ENCODE peak calls at places on chromosomes 7 and 10, in eight cellular contexts. One of them, this sample, is unnamed.

GRCh38 chr7:158973440-158973839 is 117.1 kb downstream of the DYNC2I1 start:
- DNase-seq in IMR-90: no peak
- DNase-seq in EL: peak; percentile 8
- DNase-seq in AG20443: no peak
- DNase-seq in kidney tubule cell: peak; percentile 81
- DNase-seq in GOT3: no peak
- DNase-seq in HFFc6: no peak
- DNase-seq in brain microvascular endothelial cell: no peak
- DNase-seq in this sample: no peak

GRCh38 chr7:151808296-151809155 is 68.4 kb downstream of the PRKAG2 start:
- DNase-seq in IMR-90: no peak
- DNase-seq in EL: peak; percentile 57
- DNase-seq in AG20443: peak; percentile 51
- DNase-seq in kidney tubule cell: peak; percentile 87
- DNase-seq in GOT3: no peak
- DNase-seq in HFFc6: no peak
- DNase-seq in brain microvascular endothelial cell: no peak
- DNase-seq in this sample: no peak

GRCh38 chr10:98312816-98313215 is 44.8 kb upstream of the LOXL4 start:
- DNase-seq in IMR-90: no peak
- DNase-seq in EL: no peak
- DNase-seq in AG20443: no peak
- DNase-seq in kidney tubule cell: no peak
- DNase-seq in GOT3: no peak
- DNase-seq in HFFc6: no peak
- DNase-seq in brain microvascular endothelial cell: no peak
- DNase-seq in this sample: no peak

GRCh38 chr7:148825338-148825737 is 58.8 kb downstream of the EZH2 start:
- DNase-seq in IMR-90: no peak
- DNase-seq in EL: no peak
- DNase-seq in AG20443: no peak
- DNase-seq in kidney tubule cell: no peak
- DNase-seq in GOT3: no peak
- DNase-seq in HFFc6: no peak
- DNase-seq in brain microvascular endothelial cell: no peak
- DNase-seq in this sample: no peak

GRCh38 chr10:132685121-132685891 is 100.6 kb downstream of the NKX6-2 start:
- DNase-seq in IMR-90: peak; percentile 58
- DNase-seq in EL: peak; percentile 27
- DNase-seq in AG20443: no peak
- DNase-seq in kidney tubule cell: peak; percentile 73
- DNase-seq in GOT3: no peak
- DNase-seq in HFFc6: no peak
- DNase-seq in brain microvascular endothelial cell: peak; percentile 73
- DNase-seq in this sample: peak; percentile 52

GRCh38 chr7:149598721-149599308 is 101.2 kb upstream of the ZNF746 start:
- DNase-seq in IMR-90: peak; percentile 38
- DNase-seq in EL: peak; percentile 28
- DNase-seq in AG20443: peak; percentile 66
- DNase-seq in kidney tubule cell: peak; percentile 57
- DNase-seq in GOT3: no peak
- DNase-seq in HFFc6: peak; percentile 40
- DNase-seq in brain microvascular endothelial cell: peak; percentile 31
- DNase-seq in this sample: no peak

GRCh38 chr10:84537447-84537931 is 209.1 kb downstream of the CCSER2 start:
- DNase-seq in IMR-90: peak; percentile 59
- DNase-seq in EL: peak; percentile 67
- DNase-seq in AG20443: peak; percentile 84
- DNase-seq in kidney tubule cell: peak; percentile 72
- DNase-seq in GOT3: no peak
- DNase-seq in HFFc6: peak; percentile 50
- DNase-seq in brain microvascular endothelial cell: peak; percentile 56
- DNase-seq in this sample: no peak

GRCh38 chr10:21494221-21495001 is 31.1 kb downstream of the SKIDA1 start:
- DNase-seq in IMR-90: no peak
- DNase-seq in EL: peak; percentile 57
- DNase-seq in AG20443: peak; percentile 65
- DNase-seq in kidney tubule cell: peak; percentile 41
- DNase-seq in GOT3: no peak
- DNase-seq in HFFc6: no peak
- DNase-seq in brain microvascular endothelial cell: no peak
- DNase-seq in this sample: no peak

GRCh38 chr7:604038-604883 is 84.6 kb upstream of the PDGFA start:
- DNase-seq in IMR-90: peak; percentile 54
- DNase-seq in EL: peak; percentile 79
- DNase-seq in AG20443: no peak
- DNase-seq in kidney tubule cell: no peak
- DNase-seq in GOT3: no peak
- DNase-seq in HFFc6: no peak
- DNase-seq in brain microvascular endothelial cell: peak; percentile 92
- DNase-seq in this sample: peak; percentile 64

GRCh38 chr7:72321081-72321480 is 91.1 kb downstream of the CALN1 start:
- DNase-seq in IMR-90: no peak
- DNase-seq in EL: no peak
- DNase-seq in AG20443: no peak
- DNase-seq in kidney tubule cell: no peak
- DNase-seq in GOT3: no peak
- DNase-seq in HFFc6: no peak
- DNase-seq in brain microvascular endothelial cell: no peak
- DNase-seq in this sample: no peak

GRCh38 chr7:36128448-36129047 is 24.5 kb upstream of the EEPD1 start:
- DNase-seq in IMR-90: peak; percentile 91
- DNase-seq in EL: peak; percentile 91
- DNase-seq in AG20443: peak; percentile 88
- DNase-seq in kidney tubule cell: peak; percentile 89
- DNase-seq in GOT3: peak; percentile 62
- DNase-seq in HFFc6: peak; percentile 86
- DNase-seq in brain microvascular endothelial cell: peak; percentile 91
- DNase-seq in this sample: peak; percentile 81

GRCh38 chr10:75014516-75015230 is 96.8 kb upstream of the SAMD8 start:
- DNase-seq in IMR-90: no peak
- DNase-seq in EL: no peak
- DNase-seq in AG20443: no peak
- DNase-seq in kidney tubule cell: no peak
- DNase-seq in GOT3: no peak
- DNase-seq in HFFc6: no peak
- DNase-seq in brain microvascular endothelial cell: no peak
- DNase-seq in this sample: no peak

GRCh38 chr10:83262434-83262833 is 876.9 kb upstream of the GHITM start:
- DNase-seq in IMR-90: no peak
- DNase-seq in EL: no peak
- DNase-seq in AG20443: no peak
- DNase-seq in kidney tubule cell: no peak
- DNase-seq in GOT3: no peak
- DNase-seq in HFFc6: no peak
- DNase-seq in brain microvascular endothelial cell: no peak
- DNase-seq in this sample: no peak

GRCh38 chr7:338295-339061 is 48.5 kb downstream of the FOXL3 start:
- DNase-seq in IMR-90: no peak
- DNase-seq in EL: no peak
- DNase-seq in AG20443: no peak
- DNase-seq in kidney tubule cell: no peak
- DNase-seq in GOT3: no peak
- DNase-seq in HFFc6: no peak
- DNase-seq in brain microvascular endothelial cell: no peak
- DNase-seq in this sample: no peak

GRCh38 chr10:119658274-119658673 is 7.1 kb downstream of the BAG3 start:
- DNase-seq in IMR-90: peak; percentile 94
- DNase-seq in EL: peak; percentile 96
- DNase-seq in AG20443: peak; percentile 93
- DNase-seq in kidney tubule cell: peak; percentile 93
- DNase-seq in GOT3: peak; percentile 51
- DNase-seq in HFFc6: peak; percentile 94
- DNase-seq in brain microvascular endothelial cell: peak; percentile 94
- DNase-seq in this sample: peak; percentile 74

GRCh38 chr10:71079761-71080380 is 132.5 kb upstream of the UNC5B start:
- DNase-seq in IMR-90: no peak
- DNase-seq in EL: no peak
- DNase-seq in AG20443: no peak
- DNase-seq in kidney tubule cell: no peak
- DNase-seq in GOT3: no peak
- DNase-seq in HFFc6: no peak
- DNase-seq in brain microvascular endothelial cell: no peak
- DNase-seq in this sample: no peak

GRCh38 chr7:16063691-16064090 is 357.6 kb downstream of the CRPPA start:
- DNase-seq in IMR-90: no peak
- DNase-seq in EL: peak; percentile 26
- DNase-seq in AG20443: peak; percentile 17
- DNase-seq in kidney tubule cell: no peak
- DNase-seq in GOT3: no peak
- DNase-seq in HFFc6: no peak
- DNase-seq in brain microvascular endothelial cell: no peak
- DNase-seq in this sample: no peak

GRCh38 chr7:46157931-46158330 is 236.9 kb upstream of the IGFBP3 start:
- DNase-seq in IMR-90: no peak
- DNase-seq in EL: no peak
- DNase-seq in AG20443: no peak
- DNase-seq in kidney tubule cell: no peak
- DNase-seq in GOT3: no peak
- DNase-seq in HFFc6: no peak
- DNase-seq in brain microvascular endothelial cell: no peak
- DNase-seq in this sample: no peak

GRCh38 chr7:155205368-155206285 is 92.1 kb upstream of the INSIG1 start:
- DNase-seq in IMR-90: peak; percentile 99
- DNase-seq in EL: peak; percentile 98
- DNase-seq in AG20443: peak; percentile 96
- DNase-seq in kidney tubule cell: peak; percentile 100
- DNase-seq in GOT3: peak; percentile 84
- DNase-seq in HFFc6: peak; percentile 98
- DNase-seq in brain microvascular endothelial cell: peak; percentile 99
- DNase-seq in this sample: peak; percentile 54

GRCh38 chr10:132447446-132448247 is 50.6 kb downstream of the PWWP2B start:
- DNase-seq in IMR-90: peak; percentile 71
- DNase-seq in EL: peak; percentile 89
- DNase-seq in AG20443: peak; percentile 68
- DNase-seq in kidney tubule cell: peak; percentile 86
- DNase-seq in GOT3: no peak
- DNase-seq in HFFc6: peak; percentile 57
- DNase-seq in brain microvascular endothelial cell: peak; percentile 76
- DNase-seq in this sample: peak; percentile 79

GRCh38 chr7:157397751-157398691 is 61.2 kb downstream of the DNAJB6 start:
- DNase-seq in IMR-90: peak; percentile 81
- DNase-seq in EL: peak; percentile 86
- DNase-seq in AG20443: peak; percentile 88
- DNase-seq in kidney tubule cell: peak; percentile 72
- DNase-seq in GOT3: no peak
- DNase-seq in HFFc6: peak; percentile 73
- DNase-seq in brain microvascular endothelial cell: peak; percentile 76
- DNase-seq in this sample: no peak

GRCh38 chr7:139753079-139753692 is 24.6 kb downstream of the HIPK2 start:
- DNase-seq in IMR-90: peak; percentile 56
- DNase-seq in EL: no peak
- DNase-seq in AG20443: peak; percentile 28
- DNase-seq in kidney tubule cell: peak; percentile 37
- DNase-seq in GOT3: no peak
- DNase-seq in HFFc6: no peak
- DNase-seq in brain microvascular endothelial cell: no peak
- DNase-seq in this sample: no peak

This sample was measured in breast epithelium.